ENCODE peak calls at places on chromosomes 3 and 15, in four cellular contexts. H, P, Y and F are unnamed samples.

GRCh38 chr3:16723994-16724393 is 118.8 kb upstream of the DAZL start:
- DNase-seq in H (no peak), P (no peak), Y (no peak), F (no peak)

GRCh38 chr3:125109541-125109925 is 53.7 kb upstream of the HEG1 start:
- DNase-seq in H (no peak), P (no peak), Y (no peak), F (no peak)

GRCh38 chr3:115359507-115359906 is 212.4 kb upstream of the ZBTB20 start:
- DNase-seq in H (no peak), P (no peak), Y (no peak), F (no peak)

GRCh38 chr3:48011771-48012170 is 4.4 kb downstream of the MAP4 start:
- DNase-seq in H (no peak), P (no peak), Y (no peak), F (no peak)

GRCh38 chr15:57406040-57406772 is 29.9 kb downstream of the CGNL1 start:
- DNase-seq in H (peak; percentile 14), P (no peak), Y (no peak), F (no peak)

GRCh38 chr3:65596511-65597224 is 442.1 kb downstream of the MAGI1 start:
- DNase-seq in H (no peak), P (no peak), Y (no peak), F (no peak)

GRCh38 chr3:18153571-18154173 is 271.5 kb downstream of the SATB1 start:
- DNase-seq in H (peak; percentile 70), P (peak; percentile 29), Y (peak; percentile 4), F (no peak)

GRCh38 chr3:52191663-52192062 is 6.3 kb upstream of the ALAS1 start:
- DNase-seq in H (no peak), P (no peak), Y (no peak), F (no peak)

GRCh38 chr3:25592510-25592968 is 72.2 kb downstream of the TOP2B start:
- DNase-seq in H (peak; percentile 64), P (peak; percentile 37), Y (no peak), F (no peak)

GRCh38 chr3:65928110-65928509 is 110.6 kb downstream of the MAGI1 start:
- DNase-seq in H (no peak), P (no peak), Y (no peak), F (no peak)

GRCh38 chr15:51621917-51622268 is 678 bp downstream of the DMXL2 start:
- DNase-seq in H (no peak), P (peak; percentile 14), Y (no peak), F (no peak)

GRCh38 chr15:31236184-31237041 is 90.2 kb upstream of the KLF13 start:
- DNase-seq in H (peak; percentile 88), P (peak; percentile 88), Y (peak; percentile 91), F (peak; percentile 62)

GRCh38 chr3:12759097-12759679 is at the start of gene TMEM40:
- DNase-seq in H (no peak), P (no peak), Y (no peak), F (no peak)

GRCh38 chr15:98504998-98505397 is 143.3 kb upstream of the IGF1R start:
- DNase-seq in H (no peak), P (no peak), Y (no peak), F (no peak)

GRCh38 chr15:61404567-61404966 is 175.5 kb upstream of the RORA start:
- DNase-seq in H (no peak), P (no peak), Y (no peak), F (no peak)

GRCh38 chr3:12978682-12979081 is 94.5 kb downstream of the IQSEC1 start:
- DNase-seq in H (no peak), P (no peak), Y (no peak), F (no peak)

GRCh38 chr15:27235689-27236088 is 264.7 kb downstream of the GABRG3 start:
- DNase-seq in H (no peak), P (no peak), Y (no peak), F (no peak)

GRCh38 chr15:65044724-65045481 is at the start of gene SLC51B:
- DNase-seq in H (no peak), P (no peak), Y (no peak), F (no peak)

GRCh38 chr15:19987389-19988048 is 554.1 kb downstream of the GOLGA6L6 start:
- DNase-seq in H (no peak), P (no peak), Y (no peak), F (no peak)

GRCh38 chr15:68719676-68720075 is 101.0 kb downstream of the ANP32A start:
- DNase-seq in H (no peak), P (no peak), Y (no peak), F (no peak)

GRCh38 chr15:54854667-54855066 is 342.1 kb downstream of the RSL24D1 start:
- DNase-seq in H (no peak), P (no peak), Y (no peak), F (no peak)

GRCh38 chr3:129123314-129124060 is 1.9 kb upstream of the RAB43 start:
- DNase-seq in H (no peak), P (peak; percentile 23), Y (no peak), F (no peak)

GRCh38 chr15:92811514-92811913 is 88.6 kb upstream of the CHD2 start:
- DNase-seq in H (no peak), P (no peak), Y (no peak), F (no peak)

GRCh38 chr15:91156175-91156726 is 56.2 kb downstream of the SV2B start:
- DNase-seq in H (no peak), P (no peak), Y (no peak), F (no peak)

GRCh38 chr15:34588046-34588674 is 4.7 kb upstream of the GOLGA8B start:
- DNase-seq in H (peak; percentile 60), P (peak; percentile 54), Y (peak; percentile 62), F (no peak)

GRCh38 chr3:116423365-116423764 is 21.9 kb downstream of the LSAMP start:
- DNase-seq in H (no peak), P (no peak), Y (no peak), F (no peak)

GRCh38 chr3:67357610-67358458 is 296.6 kb downstream of the SUCLG2 start:
- DNase-seq in H (no peak), P (no peak), Y (peak; percentile 35), F (no peak)

GRCh38 chr15:77528290-77528967 is 104.3 kb downstream of the LINGO1 start:
- DNase-seq in H (no peak), P (no peak), Y (no peak), F (no peak)

GRCh38 chr3:47362704-47363103 is 18.1 kb upstream of the PTPN23 start:
- DNase-seq in H (no peak), P (no peak), Y (no peak), F (no peak)

GRCh38 chr3:135706758-135707375 is 258.7 kb upstream of the PPP2R3A start:
- DNase-seq in H (no peak), P (no peak), Y (no peak), F (no peak)

GRCh38 chr3:124800511-124801374 is 70.5 kb downstream of the UMPS start:
- DNase-seq in H (no peak), P (no peak), Y (no peak), F (no peak)

GRCh38 chr3:53817211-53817610 is 29.0 kb downstream of the CHDH start:
- DNase-seq in H (no peak), P (no peak), Y (no peak), F (no peak)

GRCh38 chr15:59190291-59190690 is 16.4 kb upstream of the LDHAL6B start:
- DNase-seq in H (no peak), P (no peak), Y (no peak), F (no peak)

GRCh38 chr3:176663376-176663775 is 533.9 kb downstream of the TBL1XR1 start:
- DNase-seq in H (no peak), P (no peak), Y (no peak), F (no peak)

GRCh38 chr15:60972301-60972700 is 256.8 kb downstream of the RORA start:
- DNase-seq in H (peak; percentile 91), P (peak; percentile 31), Y (peak; percentile 30), F (no peak)

GRCh38 chr3:158713094-158713499 is 19.2 kb downstream of the RARRES1 start:
- DNase-seq in H (no peak), P (no peak), Y (no peak), F (no peak)

GRCh38 chr3:20111836-20112235 is 71.6 kb downstream of the KAT2B start:
- DNase-seq in H (no peak), P (no peak), Y (no peak), F (no peak)

GRCh38 chr3:21449738-21450137 is 301.3 kb downstream of the ZNF385D start:
- DNase-seq in H (no peak), P (no peak), Y (no peak), F (no peak)

GRCh38 chr15:39627456-39628130 is 46.7 kb downstream of the THBS1 start:
- DNase-seq in H (no peak), P (no peak), Y (no peak), F (no peak)

GRCh38 chr3:45078910-45079522 is 52.9 kb downstream of the CLEC3B start:
- DNase-seq in H (no peak), P (no peak), Y (no peak), F (no peak)
- TF ChIP-seq CTCF in H (no peak), P (peak; percentile 21), Y (peak; percentile 17), F (no peak)

DNA sequence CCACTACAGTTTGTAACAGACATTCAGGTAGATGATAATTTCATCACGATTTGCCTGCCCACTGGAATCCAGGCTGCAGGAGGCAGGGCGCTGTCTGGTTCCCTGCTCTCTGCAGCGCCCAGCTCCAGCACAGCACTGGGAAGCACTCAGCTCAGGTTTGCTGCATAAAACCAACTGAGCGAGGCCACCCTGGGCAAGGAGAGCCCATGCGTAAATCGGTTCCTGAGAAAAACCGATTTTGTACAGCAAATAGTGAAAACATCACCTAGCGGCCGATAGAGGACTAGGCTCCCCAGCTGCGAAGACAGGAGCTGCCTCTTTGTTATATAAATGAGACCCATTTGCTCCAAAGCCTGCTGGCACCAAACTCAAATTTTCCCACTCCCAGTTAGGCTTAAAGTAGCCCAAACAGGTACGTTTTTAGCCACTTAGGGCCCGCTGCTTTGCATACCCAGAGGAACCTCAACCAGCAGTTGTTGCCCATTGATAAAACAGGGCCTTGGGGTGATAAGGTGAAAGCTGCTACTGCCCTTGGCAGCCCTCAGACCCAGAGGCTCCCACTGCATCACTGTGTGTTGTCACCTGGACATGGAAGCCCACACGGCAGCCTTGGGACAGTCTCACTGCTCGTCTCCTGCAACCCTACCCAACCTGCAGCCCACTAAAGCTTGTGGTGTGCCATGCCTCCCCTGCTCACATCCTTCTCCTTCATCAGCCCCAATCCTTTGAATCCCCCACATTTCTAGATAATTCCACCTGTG is 47.5 kb downstream of the ALDH1L1 start:
- DNase-seq in H (no peak), P (no peak), Y (no peak), F (peak; percentile 11)
- TF ChIP-seq CTCF in H (peak; percentile 35), P (no peak), Y (peak; percentile 24), F (no peak)

GRCh38 chr3:39260957-39261356 is 18.9 kb downstream of the CX3CR1 start:
- DNase-seq in H (peak; percentile 88), P (peak; percentile 79), Y (peak; percentile 89), F (peak; percentile 58)
- TF ChIP-seq CTCF in H (peak; percentile 59), P (peak; percentile 45), Y (peak; percentile 33), F (no peak)

DNA sequence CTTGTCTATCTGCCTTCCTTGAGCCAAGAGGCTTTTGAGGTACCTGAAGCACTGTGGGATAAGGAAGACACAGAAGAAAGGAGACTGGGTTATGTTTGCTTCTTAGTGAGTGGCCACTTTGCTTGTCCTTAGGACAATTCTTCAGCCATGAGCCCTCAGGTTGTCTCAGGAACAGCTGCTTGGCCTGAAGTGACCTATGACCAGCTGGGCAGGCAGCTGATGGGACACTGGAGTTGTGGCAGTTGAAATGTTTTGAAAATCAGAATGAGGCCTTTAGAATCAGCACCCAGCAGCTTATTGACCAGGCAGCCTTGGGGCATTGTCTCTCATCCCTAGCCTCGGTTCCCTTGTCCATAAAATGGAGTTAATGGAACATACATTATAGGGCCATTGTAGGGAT is 37.0 kb downstream of the RBP2 start:
- DNase-seq in H (no peak), P (no peak), Y (no peak), F (no peak)
- TF ChIP-seq CTCF in H (no peak), P (no peak), Y (no peak), F (no peak)